ENCODE peak calls at places on chromosomes 13 and 19, in five cellular contexts. A is IMR-90, R is PC-3, Q is mammary epithelial cell, Z is HepG2. N is an unnamed sample.

GRCh38 chr13:31134055-31134711 is 27.5 kb downstream of the HSPH1 start:
- DNase-seq in A (no peak), R (no peak), Q (no peak), Z (no peak), N (no peak)

GRCh38 chr19:42397315-42398166 is 7.4 kb upstream of the CNFN start:
- DNase-seq in A (no peak), R (no peak), Q (no peak), Z (no peak), N (no peak)

GRCh38 chr19:24029941-24030636 is 56.9 kb upstream of the ZNF254 start:
- DNase-seq in A (no peak), R (no peak), Q (no peak), Z (peak; percentile 25), N (no peak)

GRCh38 chr19:56942749-56943148 is 102.2 kb upstream of the PEG3 start:
- DNase-seq in A (no peak), R (no peak), Q (peak; percentile 2), Z (no peak), N (no peak)

GRCh38 chr19:16115309-16116039 is 3.8 kb downstream of the RAB8A start:
- DNase-seq in A (no peak), R (no peak), Q (no peak), Z (no peak), N (no peak)

GRCh38 chr19:47274891-47275865 is 493 bp downstream of the INAFM1 start:
- DNase-seq in A (no peak), R (peak; percentile 1), Q (no peak), Z (no peak), N (no peak)

GRCh38 chr13:32638739-32639138 is 52.5 kb downstream of the PDS5B start:
- DNase-seq in A (no peak), R (no peak), Q (no peak), Z (no peak), N (no peak)

GRCh38 chr19:47036233-47036651 is 12.2 kb downstream of the TMEM160 start:
- DNase-seq in A (no peak), R (peak; percentile 25), Q (no peak), Z (no peak), N (no peak)

GRCh38 chr19:47230122-47230920 is 678 bp downstream of the BBC3 start:
- DNase-seq in A (peak; percentile 18), R (no peak), Q (peak; percentile 22), Z (peak; percentile 32), N (peak; percentile 34)

GRCh38 chr13:101452519-101453485 is at the start of gene ITGBL1:
- DNase-seq in A (peak; percentile 25), R (peak; percentile 41), Q (peak; percentile 55), Z (no peak), N (no peak)

GRCh38 chr13:66313408-66313807 is 916.7 kb downstream of the PCDH9 start:
- DNase-seq in A (no peak), R (peak; percentile 9), Q (no peak), Z (no peak), N (peak; percentile 26)

GRCh38 chr19:51023946-51024345 is 2.5 kb downstream of the KLK11 start:
- DNase-seq in A (no peak), R (no peak), Q (no peak), Z (no peak), N (no peak)

GRCh38 chr13:102214956-102215355 is 186.9 kb downstream of the FGF14 start:
- DNase-seq in A (no peak), R (no peak), Q (no peak), Z (no peak), N (no peak)

GRCh38 chr19:38892841-38893240 is 6.6 kb downstream of the SIRT2 start:
- DNase-seq in A (no peak), R (no peak), Q (no peak), Z (no peak), N (no peak)

GRCh38 chr13:94054159-94054558 is 425.3 kb downstream of the DCT start:
- DNase-seq in A (no peak), R (no peak), Q (no peak), Z (no peak), N (no peak)

GRCh38 chr19:1407662-1408299 is 395 bp downstream of the DAZAP1 start:
- DNase-seq in A (no peak), R (no peak), Q (no peak), Z (no peak), N (no peak)

GRCh38 chr13:79457948-79458347 is 23.0 kb upstream of the NDFIP2 start:
- DNase-seq in A (peak; percentile 91), R (peak; percentile 48), Q (peak; percentile 65), Z (no peak), N (peak; percentile 86)

GRCh38 chr13:30805603-30806011 is 70.3 kb downstream of the ALOX5AP start:
- DNase-seq in A (peak; percentile 59), R (no peak), Q (peak; percentile 83), Z (peak; percentile 90), N (peak; percentile 77)

GRCh38 chr19:49017041-49017665 is at the start of gene LHB:
- DNase-seq in A (no peak), R (no peak), Q (no peak), Z (no peak), N (no peak)

GRCh38 chr19:49011194-49011593 is 5.7 kb downstream of the LHB start:
- DNase-seq in A (no peak), R (no peak), Q (no peak), Z (no peak), N (no peak)

GRCh38 chr19:49014870-49015255 is 2.0 kb downstream of the LHB start:
- DNase-seq in A (no peak), R (no peak), Q (no peak), Z (no peak), N (no peak)

GRCh38 chr19:49016067-49016839 is 638 bp downstream of the LHB start:
- DNase-seq in A (no peak), R (no peak), Q (no peak), Z (no peak), N (no peak)

GRCh38 chr19:49014123-49014869 is 2.6 kb downstream of the LHB start:
- DNase-seq in A (peak; percentile 40), R (no peak), Q (no peak), Z (no peak), N (no peak)
- H3K9ac ChIP-seq in A (no peak overlapping the region), R (no peak overlapping the region), Q (no peak overlapping the region), Z (no peak overlapping the region), N (no peak overlapping the region)

GRCh38 chr13:91459485-91459884 is 61.1 kb downstream of the GPC5 start:
- DNase-seq in A (no peak), R (no peak), Q (no peak), Z (peak; percentile 0), N (no peak)
- H3K9me3 ChIP-seq in A (no peaks in the 10 kb centered on the region), R (no peaks in the 10 kb centered on the region), Q (no peaks in the 10 kb centered on the region), Z (no peaks in the 10 kb centered on the region), N (no peaks in the 10 kb centered on the region)

GRCh38 chr13:60051754-60052153 is 112.0 kb downstream of the DIAPH3 start:
- DNase-seq in A (no peak), R (no peak), Q (no peak), Z (no peak), N (no peak)
- H3K9ac ChIP-seq in A (no peak overlapping the region), R (no peak overlapping the region), Q (no peak overlapping the region), Z (no peak overlapping the region), N (no peak overlapping the region)

GRCh38 chr19:58217069-58217481 is 11.6 kb upstream of the ZNF544 start:
- DNase-seq in A (no peak), R (no peak), Q (no peak), Z (no peak), N (no peak)

GRCh38 chr19:58217607-58218391 is 10.9 kb upstream of the ZNF544 start:
- DNase-seq in A (no peak), R (no peak), Q (no peak), Z (no peak), N (no peak)

GRCh38 chr19:58212336-58213074 is 16.2 kb upstream of the ZNF544 start:
- DNase-seq in A (no peak), R (no peak), Q (no peak), Z (no peak), N (no peak)

GRCh38 chr19:58209577-58209976 is 19.1 kb upstream of the ZNF544 start:
- DNase-seq in A (no peak), R (no peak), Q (no peak), Z (no peak), N (no peak)

GRCh38 chr19:58213075-58213369 is 15.7 kb upstream of the ZNF544 start:
- DNase-seq in A (no peak), R (no peak), Q (no peak), Z (no peak), N (no peak)
- H3K9me3 ChIP-seq in A (peaks cover 90% of the 10 kb centered on the region), R (peaks cover 71% of the 10 kb centered on the region), Q (peaks cover 90% of the 10 kb centered on the region), Z (peaks cover 100% of the 10 kb centered on the region), N (peaks cover 1% of the 10 kb centered on the region)

GRCh38 chr13:27663947-27664346 is 42.3 kb downstream of the POLR1D start:
- DNase-seq in A (no peak), R (no peak), Q (no peak), Z (no peak), N (peak; percentile 13)
- H3K9ac ChIP-seq in A (no peak overlapping the region), R (no peak overlapping the region), Q (no peak overlapping the region), Z (no peak overlapping the region), N (no peak overlapping the region)

N was measured in fibroblast of lung.